ENCODE peak calls at places on chromosomes 13 and 19, in five cellular contexts. Q is neural crest cell; M is dorsolateral prefrontal cortex; I is activated effector memory CD4-positive, alpha-beta T cell treated with Interleukin-2 at 50 U/mL for 16 hours; E is left ventricle myocardium inferior. O is an unnamed sample.

GRCh38 chr19:55273978-55274707 is 5.8 kb downstream of the HSPBP1 start:
- DNase-seq in Q (no peak), M (no peak), I (no peak), E (no peak), O (no peak)

GRCh38 chr19:50933640-50934039 is 19.2 kb downstream of the KLK5 start:
- DNase-seq in Q (no peak), M (no peak), I (no peak), E (no peak), O (peak; percentile 29)

GRCh38 chr19:32866564-32867265 is 2.9 kb downstream of the SLC7A9 start:
- DNase-seq in Q (no peak), M (no peak), I (no peak), E (no peak), O (no peak)

GRCh38 chr13:30175166-30175565 is 132.2 kb downstream of the KATNAL1 start:
- DNase-seq in Q (no peak), M (no peak), I (no peak), E (no peak), O (no peak)

GRCh38 chr13:47484564-47484963 is 516.5 kb downstream of the SUCLA2 start:
- DNase-seq in Q (no peak), M (no peak), I (no peak), E (no peak), O (peak; percentile 63)

GRCh38 chr19:33497151-33497777 is 24.3 kb downstream of the PEPD start:
- DNase-seq in Q (no peak), M (no peak), I (no peak), E (no peak), O (no peak)

GRCh38 chr19:4052114-4052992 is 14.3 kb downstream of the ZBTB7A start:
- DNase-seq in Q (no peak), M (peak; percentile 55), I (no peak), E (no peak), O (no peak)

GRCh38 chr19:3150739-3151329 is 15.0 kb downstream of the GNA15 start:
- DNase-seq in Q (no peak), M (no peak), I (no peak), E (no peak), O (no peak)

GRCh38 chr13:60148918-60149317 is 14.8 kb downstream of the DIAPH3 start:
- DNase-seq in Q (no peak), M (no peak), I (no peak), E (no peak), O (no peak)

GRCh38 chr13:112729408-112729807 is 39.6 kb downstream of the ATP11A start:
- DNase-seq in Q (no peak), M (no peak), I (no peak), E (peak; percentile 74), O (peak; percentile 17)

GRCh38 chr13:42865703-42866102 is 84.3 kb downstream of the FAM216B start:
- DNase-seq in Q (no peak), M (no peak), I (no peak), E (no peak), O (no peak)

GRCh38 chr19:1150333-1151036 is 23.6 kb downstream of the SBNO2 start:
- DNase-seq in Q (no peak), M (no peak), I (no peak), E (no peak), O (no peak)

GRCh38 chr19:38799104-38799503 is 10.1 kb downstream of the LGALS7B start:
- DNase-seq in Q (no peak), M (no peak), I (no peak), E (no peak), O (no peak)

GRCh38 chr13:28659611-28659970 is 661 bp downstream of the POMP start:
- DNase-seq in Q (no peak), M (no peak), I (no peak), E (no peak), O (peak; percentile 74)